ENCODE peak calls at places on chromosomes 5 and 9, in eight cellular contexts. J is mucosa of gallbladder, C is lung microvascular endothelial cell, M is adipocyte, P is COR-L47, B is HT-29, L is foreskin fibroblast, F is left colon. T is an unnamed sample.

GRCh38 chr9:90393355-90394152 is 249.1 kb downstream of the DIRAS2 start:
- DNase-seq in J (peak), C (no peak), M (no peak), P (no peak), B (peak), L (no peak), F (no peak), T (no peak)

GRCh38 chr5:151082976-151083651 is 2.3 kb upstream of the TNIP1 start:
- DNase-seq in J (no peak), C (no peak), M (no peak), P (peak), B (peak), L (no peak), F (peak), T (no peak)

GRCh38 chr5:1509346-1510085 is 14.2 kb downstream of the LPCAT1 start:
- DNase-seq in J (no peak), C (no peak), M (no peak), P (no peak), B (no peak), L (no peak), F (no peak), T (no peak)

GRCh38 chr9:35760651-35761050 is 6.6 kb upstream of the MSMP start:
- DNase-seq in J (peak), C (peak), M (peak), P (peak), B (peak), L (peak), F (peak), T (no peak)

GRCh38 chr5:38670878-38671277 is 114.4 kb upstream of the LIFR start:
- DNase-seq in J (no peak), C (no peak), M (peak), P (no peak), B (no peak), L (peak), F (no peak), T (no peak)

GRCh38 chr5:15286659-15287058 is 213.3 kb upstream of the FBXL7 start:
- DNase-seq in J (no peak), C (peak), M (peak), P (no peak), B (peak), L (peak), F (no peak), T (no peak)

GRCh38 chr5:126994485-126994884 is 35.9 kb downstream of the MARCHF3 start:
- DNase-seq in J (no peak), C (no peak), M (no peak), P (no peak), B (no peak), L (no peak), F (no peak), T (no peak)

GRCh38 chr5:104650313-104650712 is 1087.7 kb upstream of the NUDT12 start:
- DNase-seq in J (no peak), C (no peak), M (no peak), P (no peak), B (no peak), L (no peak), F (no peak), T (no peak)

GRCh38 chr5:114055318-114055788 is 306.5 kb upstream of the KCNN2 start:
- DNase-seq in J (peak), C (peak), M (peak), P (peak), B (no peak), L (peak), F (peak), T (peak)